ENCODE peak calls at places on chromosomes 16 and 17, in five cellular contexts. H is Jurkat, Clone E6-1; I is transverse colon; K is stimulated activated effector memory CD8-positive, alpha-beta T cell treated with anti-CD3 and anti-CD28 coated beads, Interleukin-12 subunit alpha, Interleukin-12 subunit beta, amount 100 ng/mL, for 72 hours; B is aorta. P is an unnamed sample.

GRCh38 chr17:3585826-3586225 is 23.4 kb downstream of the TRPV1 start:
- DNase-seq in H (no peak), I (no peak), K (no peak), B (no peak), P (no peak)

GRCh38 chr17:83133302-83134121 is 54.1 kb downstream of the METRNL start:
- DNase-seq in H (no peak), I (peak; percentile 1), K (no peak), B (no peak), P (peak; percentile 84)

GRCh38 chr16:82181456-82182185 is 11.6 kb upstream of the MPHOSPH6 start:
- DNase-seq in H (no peak), K (no peak), B (no peak), I (no peak), P (peak; percentile 39)

GRCh38 chr16:28524544-28525179 is 14.1 kb downstream of the NUPR1 start:
- DNase-seq in B (no peak), K (no peak), H (no peak), I (no peak), P (no peak)

GRCh38 chr17:74148446-74148845 is 55.0 kb upstream of the RPL38 start:
- DNase-seq in B (no peak), K (no peak), H (no peak), I (no peak), P (no peak)

GRCh38 chr17:49358638-49359247 is 3.3 kb downstream of the ZNF652 start:
- DNase-seq in K (no peak), B (no peak), I (no peak), H (peak; percentile 61), P (no peak)

GRCh38 chr17:81794509-81794908 is 9.4 kb upstream of the GCGR start:
- DNase-seq in B (no peak), K (no peak), I (peak; percentile 59), H (no peak), P (no peak)

GRCh38 chr17:550041-550398 is 164.6 kb downstream of the VPS53 start:
- DNase-seq in I (no peak), B (no peak), K (no peak), H (no peak), P (no peak)

GRCh38 chr16:74771656-74772315 is 2.8 kb downstream of the FA2H start:
- DNase-seq in K (no peak), B (no peak), I (no peak), H (no peak), P (no peak)

GRCh38 chr16:89031715-89032659 is 55.0 kb upstream of the CBFA2T3 start:
- DNase-seq in H (peak; percentile 97), B (peak; percentile 79), K (peak; percentile 69), I (peak; percentile 56), P (no peak)

GRCh38 chr16:29994613-29995329 is 646 bp downstream of the HIRIP3 start:
- DNase-seq in B (peak; percentile 66), K (peak; percentile 83), I (peak; percentile 86), H (no peak), P (peak; percentile 93)

GRCh38 chr16:74111583-74111982 is 185.0 kb upstream of the PSMD7 start:
- DNase-seq in H (no peak), I (no peak), K (no peak), B (no peak), P (peak; percentile 5)

GRCh38 chr17:72460711-72461110 is 339.9 kb downstream of the SOX9 start:
- DNase-seq in K (no peak), H (no peak), I (no peak), B (no peak), P (peak; percentile 40)

GRCh38 chr17:82370471-82371332 is 863 bp upstream of the UTS2R start:
- DNase-seq in K (no peak), I (peak; percentile 52), B (no peak), H (no peak), P (peak; percentile 26)

GRCh38 chr16:24418729-24419128 is 120.6 kb upstream of the RBBP6 start:
- DNase-seq in K (no peak), B (no peak), I (no peak), H (no peak), P (no peak)

GRCh38 chr17:7240375-7240774 is 1.1 kb upstream of the PHF23 start:
- DNase-seq in I (no peak), B (no peak), H (no peak), K (no peak), P (no peak)

GRCh38 chr16:30524575-30525571 is 1.5 kb downstream of the ZNF768 start:
- DNase-seq in K (no peak), I (no peak), B (no peak), H (no peak), P (no peak)

GRCh38 chr17:7922499-7923289 is 6.6 kb upstream of the RNF227 start:
- DNase-seq in K (peak; percentile 86), I (peak; percentile 88), B (peak; percentile 92), H (peak; percentile 80), P (peak; percentile 75)

GRCh38 chr17:50847566-50847965 is 12.2 kb downstream of the WFIKKN2 start:
- DNase-seq in B (no peak), H (no peak), I (no peak), K (no peak), P (no peak)

GRCh38 chr17:20266806-20267458 is 200.4 kb downstream of the LGALS9B start:
- DNase-seq in H (no peak), I (no peak), B (no peak), K (no peak), P (no peak)

GRCh38 chr16:24523569-24523968 is 15.8 kb upstream of the RBBP6 start:
- DNase-seq in B (no peak), I (no peak), H (no peak), K (no peak), P (no peak)

GRCh38 chr17:28755486-28755885 is 11.7 kb downstream of the TRAF4 start:
- DNase-seq in H (no peak), K (no peak), B (peak; percentile 17), I (no peak), P (peak; percentile 33)

GRCh38 chr17:18224428-18225120 is 861 bp upstream of the LLGL1 start:
- DNase-seq in B (no peak), H (no peak), I (no peak), K (no peak), P (no peak)

GRCh38 chr16:75761111-75761510 is 34.8 kb upstream of the CPHXL start:
- DNase-seq in H (no peak), K (no peak), I (no peak), B (no peak), P (peak; percentile 60)

GRCh38 chr17:39671651-39672521 is 3.6 kb downstream of the PNMT start:
- DNase-seq in K (no peak), I (peak; percentile 67), H (no peak), B (no peak), P (peak; percentile 39)

GRCh38 chr16:69326172-69326873 is 4.1 kb downstream of the PDF start:
- DNase-seq in I (peak; percentile 62), K (no peak), B (no peak), H (no peak), P (no peak)

GRCh38 chr16:74667215-74667765 is 613 bp upstream of the RFWD3 start:
- DNase-seq in H (no peak), B (peak; percentile 51), I (peak; percentile 19), K (peak; percentile 77), P (peak; percentile 56)

GRCh38 chr17:65599650-65600049 is 38.2 kb upstream of the AXIN2 start:
- DNase-seq in I (no peak), K (no peak), H (no peak), B (no peak), P (no peak)